ENCODE peak calls at places on chromosomes 4 and X, in eight cellular contexts. S is OCI-LY7, N is right lobe of liver, K is SK-N-SH, E is upper lobe of left lung, B is fibroblast of lung, F is stomach, Q is psoas muscle. Z is an unnamed sample.

GRCh38 chr4:70980196-70980595 is 13.3 kb upstream of the DCK start:
- DNase-seq in N (no peak), E (no peak), F (no peak), K (no peak), B (no peak), S (no peak), Q (no peak), Z (no peak)

GRCh38 chr4:41200486-41201017 is 13.8 kb downstream of the APBB2 start:
- DNase-seq in S (no peak), B (no peak), E (no peak), F (no peak), N (no peak), Q (no peak), K (no peak), Z (no peak)

GRCh38 chrX:8364369-8365141 is 100.1 kb upstream of the VCX3B start:
- DNase-seq in K (peak; percentile 7), Q (no peak), F (peak; percentile 37), E (no peak), B (peak; percentile 22), S (peak; percentile 5), N (no peak), Z (peak; percentile 35)

GRCh38 chr4:183335369-183335940 is 13.2 kb upstream of the CLDN24 start:
- DNase-seq in Q (no peak), K (no peak), B (peak; percentile 96), S (no peak), F (peak; percentile 23), N (peak; percentile 18), E (no peak), Z (peak; percentile 87)

GRCh38 chr4:37981844-37982720 is 21.9 kb downstream of the PTTG2 start:
- DNase-seq in S (peak; percentile 57), K (no peak), Q (no peak), E (no peak), B (peak; percentile 67), F (no peak), N (no peak), Z (no peak)

GRCh38 chr4:62003695-62004094 is 803.6 kb downstream of the ADGRL3 start:
- DNase-seq in K (no peak), E (no peak), Q (no peak), F (no peak), B (peak; percentile 3), N (no peak), S (no peak), Z (no peak)

GRCh38 chr4:20878806-20879205 is 178.5 kb downstream of the PACRGL start:
- DNase-seq in E (no peak), F (no peak), K (no peak), S (no peak), B (no peak), N (no peak), Q (no peak), Z (no peak)

GRCh38 chr4:153115322-153116100 is 88.7 kb upstream of the TRIM2 start:
- DNase-seq in F (peak; percentile 62), K (no peak), N (no peak), Q (no peak), B (peak; percentile 85), E (peak; percentile 22), S (peak; percentile 80), Z (peak; percentile 58)

GRCh38 chr4:175453456-175453855 is 358.6 kb downstream of the GPM6A start:
- DNase-seq in E (no peak), B (peak; percentile 42), K (no peak), F (no peak), Q (no peak), N (no peak), S (no peak), Z (no peak)

GRCh38 chrX:125503769-125504168 is 184.1 kb downstream of the TEX13C start:
- DNase-seq in S (no peak), F (no peak), E (no peak), B (no peak), K (no peak), Q (no peak), N (no peak), Z (no peak)

GRCh38 chr4:155207534-155208257 is 740 bp upstream of the NPY2R start:
- DNase-seq in N (no peak), F (no peak), B (peak; percentile 4), E (peak; percentile 48), S (no peak), Q (no peak), K (peak; percentile 47), Z (peak; percentile 17)

GRCh38 chr4:164536829-164537228 is 217.1 kb upstream of the SMIM31 start:
- DNase-seq in N (no peak), K (no peak), E (no peak), S (no peak), Q (peak; percentile 21), F (no peak), B (peak; percentile 98), Z (no peak)

GRCh38 chr4:26342328-26343040 is 21.7 kb downstream of the RBPJ start:
- DNase-seq in F (no peak), Q (no peak), N (no peak), S (no peak), E (no peak), B (peak; percentile 97), K (no peak), Z (peak; percentile 58)

GRCh38 chr4:100849319-100849718 is 331.5 kb upstream of the EMCN start:
- DNase-seq in Q (no peak), E (no peak), S (no peak), F (no peak), K (no peak), N (no peak), B (no peak), Z (no peak)

GRCh38 chr4:77852892-77853495 is 9.6 kb upstream of the MRPL1 start:
- DNase-seq in E (no peak), K (no peak), B (no peak), N (no peak), F (no peak), Q (no peak), S (peak; percentile 48), Z (no peak)

GRCh38 chrX:153517421-153517820 is at the start of gene ATP2B3:
- DNase-seq in K (peak; percentile 80), N (no peak), B (no peak), F (no peak), S (no peak), Q (no peak), E (no peak), Z (no peak)

GRCh38 chr4:23337292-23337691 is 552.6 kb downstream of the PPARGC1A start:
- DNase-seq in N (no peak), B (no peak), Q (no peak), S (peak; percentile 43), F (no peak), K (no peak), E (no peak), Z (peak; percentile 14)

GRCh38 chr4:26173619-26174018 is 147.2 kb upstream of the RBPJ start:
- DNase-seq in B (peak; percentile 72), E (no peak), S (no peak), F (peak; percentile 35), Q (no peak), K (no peak), N (no peak), Z (no peak)

GRCh38 chr4:80989921-80990544 is 40.5 kb upstream of the BMP3 start:
- DNase-seq in K (peak; percentile 5), Q (no peak), N (no peak), F (no peak), B (peak; percentile 51), E (no peak), S (peak; percentile 87), Z (peak; percentile 77)
- TF ChIP-seq CTCF in K (peak; percentile 78), Q (peak; percentile 70), N (peak; percentile 67), F (peak; percentile 57), B (peak; percentile 63), E (no peak), S (peak; percentile 93), Z (peak; percentile 72)

GRCh38 chr4:128913228-128913627 is 103.7 kb downstream of the JADE1 start:
- DNase-seq in K (no peak), E (no peak), Q (no peak), N (no peak), B (no peak), F (no peak), S (no peak), Z (no peak)
- H3K4me1 ChIP-seq in K (no peaks in the 10 kb centered on the region), E (no peaks in the 10 kb centered on the region), Q (no peaks in the 10 kb centered on the region), N (no peaks in the 10 kb centered on the region), B (no peaks in the 10 kb centered on the region), F (no peaks in the 10 kb centered on the region), S (no peaks in the 10 kb centered on the region), Z (no peaks in the 10 kb centered on the region)

DNA sequence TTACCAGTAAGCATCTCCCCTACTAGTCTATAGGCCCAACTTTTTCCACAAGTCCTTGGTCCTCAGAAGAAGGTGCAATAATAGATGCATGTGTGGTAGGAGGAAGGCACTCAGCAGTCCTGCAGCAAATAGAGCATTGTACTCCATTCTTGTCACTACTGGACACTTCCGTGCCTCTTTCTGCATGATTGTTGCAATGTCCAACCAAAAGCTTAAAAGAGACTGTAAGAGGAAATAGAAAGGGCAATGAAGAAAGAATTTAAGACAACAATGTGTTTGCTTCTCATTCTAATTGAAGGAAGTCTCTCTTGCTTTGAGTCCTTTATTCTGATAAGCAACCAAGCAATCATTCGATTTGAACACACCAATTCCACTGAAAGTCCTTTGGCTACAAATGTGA is 3.0 kb downstream of the MAPK10 start:
- DNase-seq in B (no peak), K (no peak), Q (no peak), S (no peak), E (no peak), N (no peak), F (no peak), Z (no peak)
- H3K4me3 ChIP-seq in B (no peak overlapping the region), K (no peak overlapping the region), Q (no peak overlapping the region), S (no peak overlapping the region), E (no peak overlapping the region), N (no peak overlapping the region), F (no peak overlapping the region), Z (no peak overlapping the region)

GRCh38 chr4:172692701-172693100 is 475.9 kb upstream of the GALNT7 start:
- DNase-seq in K (no peak), S (no peak), N (no peak), E (no peak), Q (no peak), B (no peak), F (no peak), Z (no peak)
- TF ChIP-seq CTCF in K (no peak), S (no peak), N (no peak), E (no peak), Q (no peak), B (no peak), F (no peak), Z (no peak)

DNA sequence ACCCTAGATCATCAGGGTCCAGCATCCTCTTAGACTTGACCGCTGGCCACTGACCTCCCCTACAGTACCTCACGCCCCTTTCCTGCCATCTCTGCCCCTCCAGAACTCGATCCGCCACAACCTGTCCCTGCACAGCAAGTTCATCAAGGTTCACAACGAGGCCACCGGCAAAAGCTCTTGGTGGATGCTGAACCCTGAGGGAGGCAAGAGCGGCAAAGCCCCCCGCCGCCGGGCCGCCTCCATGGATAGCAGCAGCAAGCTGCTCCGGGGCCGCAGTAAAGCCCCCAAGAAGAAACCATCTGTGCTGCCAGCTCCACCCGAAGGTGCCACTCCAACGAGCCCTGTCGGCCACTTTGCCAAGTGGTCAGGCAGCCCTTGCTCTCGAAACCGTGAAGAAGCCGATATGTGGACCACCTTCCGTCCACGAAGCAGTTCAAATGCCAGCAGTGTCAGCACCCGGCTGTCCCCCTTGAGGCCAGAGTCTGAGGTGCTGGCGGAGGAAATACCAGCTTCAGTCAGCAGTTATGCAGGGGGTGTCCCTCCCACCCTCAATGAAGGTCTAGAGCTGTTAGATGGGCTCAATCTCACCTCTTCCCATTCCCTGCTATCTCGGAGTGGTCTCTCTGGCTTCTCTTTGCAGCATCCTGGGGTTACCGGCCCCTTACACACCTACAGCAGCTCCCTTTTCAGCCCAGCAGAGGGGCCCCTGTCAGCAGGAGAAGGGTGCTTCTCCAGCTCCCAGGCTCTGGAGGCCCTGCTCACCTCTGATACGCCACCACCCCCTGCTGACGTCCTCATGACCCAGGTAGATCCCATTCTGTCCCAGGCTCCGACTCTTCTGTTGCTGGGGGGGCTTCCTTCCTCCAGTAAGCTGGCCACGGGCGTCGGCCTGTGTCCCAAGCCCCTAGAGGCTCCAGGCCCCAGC is 5.2 kb downstream of the FOXO4 start:
- DNase-seq in N (no peak), F (no peak), E (peak; percentile 66), B (no peak), S (no peak), K (no peak), Q (no peak), Z (no peak)
- H3K4me1 ChIP-seq in N (no peaks in the 10 kb centered on the region), F (peaks cover 16% of the 10 kb centered on the region), E (peaks cover 15% of the 10 kb centered on the region), B (no peaks in the 10 kb centered on the region), S (peaks cover 37% of the 10 kb centered on the region), K (no peaks in the 10 kb centered on the region), Q (no peaks in the 10 kb centered on the region), Z (peaks cover 24% of the 10 kb centered on the region)